ENCODE peak calls at places on chromosomes 6 and 20, in five cellular contexts. W is breast epithelium, G is GM12892, O is transverse colon, Q is HCT116. R is an unnamed sample.

GRCh38 chr6:140320799-140321099 is 946.3 kb upstream of the CITED2 start:
- DNase-seq in W (no peak), G (no peak), O (no peak), Q (no peak), R (no peak)

GRCh38 chr20:36941403-36941835 is 10.1 kb downstream of the SAMHD1 start:
- DNase-seq in W (no peak), G (no peak), O (peak; percentile 12), Q (no peak), R (no peak)

GRCh38 chr20:59822291-59823029 is 111.0 kb downstream of the SYCP2 start:
- DNase-seq in W (peak; percentile 36), G (no peak), O (no peak), Q (no peak), R (peak; percentile 39)

GRCh38 chr20:32294071-32294470 is 16.6 kb downstream of the KIF3B start:
- DNase-seq in W (no peak), G (no peak), O (no peak), Q (no peak), R (no peak)

GRCh38 chr6:115885636-115886366 is 174.9 kb downstream of the FRK start:
- DNase-seq in W (no peak), G (peak; percentile 3), O (no peak), Q (no peak), R (no peak)

GRCh38 chr6:52929321-52930164 is 20.0 kb upstream of the GSTA3 start:
- DNase-seq in W (no peak), G (no peak), O (no peak), Q (peak; percentile 22), R (no peak)

GRCh38 chr20:62485701-62486089 is 9.9 kb upstream of the GATA5 start:
- DNase-seq in W (no peak), G (no peak), O (no peak), Q (no peak), R (no peak)

GRCh38 chr6:72733045-72733444 is 111.2 kb downstream of the KCNQ5 start:
- DNase-seq in W (no peak), G (no peak), O (no peak), Q (no peak), R (no peak)

GRCh38 chr20:17226410-17227198 is at the start of gene PCSK2:
- DNase-seq in W (no peak), G (no peak), O (peak; percentile 12), Q (no peak), R (peak; percentile 51)

GRCh38 chr20:25077610-25078169 is 4.3 kb downstream of the VSX1 start:
- DNase-seq in W (no peak), G (no peak), O (no peak), Q (no peak), R (peak; percentile 82)

GRCh38 chr6:49564552-49564951 is 14.1 kb downstream of the C6orf141 start:
- DNase-seq in W (no peak), G (no peak), O (no peak), Q (no peak), R (no peak)

GRCh38 chr20:48329676-48330644 is 497.8 kb downstream of the PREX1 start:
- DNase-seq in W (no peak), G (no peak), O (no peak), Q (no peak), R (no peak)

GRCh38 chr20:23232679-23233308 is 117.8 kb upstream of the NXT1 start:
- DNase-seq in W (no peak), G (no peak), O (no peak), Q (no peak), R (no peak)

GRCh38 chr6:104943781-104944180 is 13.1 kb upstream of the LIN28B start:
- DNase-seq in W (no peak), G (no peak), O (no peak), Q (peak; percentile 2), R (no peak)

GRCh38 chr20:34022154-34022842 is 28.6 kb downstream of the RALY start:
- DNase-seq in W (no peak), G (peak; percentile 20), O (no peak), Q (peak; percentile 10), R (no peak)

GRCh38 chr20:21048841-21049273 is 57.3 kb downstream of the LINC00237 start:
- DNase-seq in W (no peak), G (peak; percentile 41), O (peak; percentile 28), Q (peak; percentile 28), R (peak; percentile 77)

GRCh38 chr6:14055541-14055940 is 62.0 kb upstream of the CD83 start:
- DNase-seq in W (no peak), G (no peak), O (no peak), Q (no peak), R (no peak)

GRCh38 chr6:31058128-31058894 is 48.0 kb downstream of the MUC22 start:
- DNase-seq in W (no peak), G (no peak), O (no peak), Q (peak; percentile 70), R (no peak)

GRCh38 chr6:127855542-127856159 is 45.2 kb downstream of the THEMIS start:
- DNase-seq in W (no peak), G (no peak), O (no peak), Q (no peak), R (no peak)

GRCh38 chr6:109743739-109744138 is 52.6 kb downstream of the FIG4 start:
- DNase-seq in W (no peak), G (no peak), O (no peak), Q (no peak), R (no peak)

GRCh38 chr20:61803903-61804804 is 261.5 kb downstream of the TAF4 start:
- DNase-seq in W (no peak), G (no peak), O (no peak), Q (no peak), R (peak; percentile 63)

GRCh38 chr6:41705996-41706835 is 29.2 kb downstream of the TFEB start:
- DNase-seq in W (no peak), G (peak; percentile 91), O (peak; percentile 84), Q (no peak), R (peak; percentile 95)

GRCh38 chr6:156057869-156058268 is 602.2 kb upstream of the NOX3 start:
- DNase-seq in W (no peak), G (no peak), O (no peak), Q (no peak), R (no peak)

GRCh38 chr6:89120371-89120770 is 2.5 kb upstream of the SRSF12 start:
- DNase-seq in W (no peak), G (no peak), O (no peak), Q (no peak), R (no peak)

GRCh38 chr20:54190200-54190599 is 16.4 kb upstream of the CYP24A1 start:
- DNase-seq in W (no peak), G (no peak), O (no peak), Q (no peak), R (no peak)

GRCh38 chr6:161618816-161619454 is 345.1 kb upstream of the AGPAT4 start:
- DNase-seq in W (no peak), G (no peak), O (no peak), Q (peak; percentile 10), R (no peak)

GRCh38 chr6:11139051-11139960 is 27.8 kb upstream of the ERVFRD-1 start:
- DNase-seq in W (no peak), G (no peak), O (no peak), Q (no peak), R (no peak)

GRCh38 chr20:1811621-1812498 is 83.3 kb upstream of the SIRPA start:
- DNase-seq in W (no peak), G (no peak), O (no peak), Q (no peak), R (no peak)

GRCh38 chr20:1813674-1814635 is 81.3 kb upstream of the SIRPA start:
- DNase-seq in W (no peak), G (no peak), O (no peak), Q (no peak), R (no peak)

GRCh38 chr20:1810926-1811620 is 84.1 kb upstream of the SIRPA start:
- DNase-seq in W (no peak), G (no peak), O (no peak), Q (no peak), R (no peak)

GRCh38 chr20:1815502-1816085 is 79.6 kb upstream of the SIRPA start:
- DNase-seq in W (no peak), G (no peak), O (no peak), Q (no peak), R (no peak)

GRCh38 chr20:1813101-1813529 is 82.1 kb upstream of the SIRPA start:
- DNase-seq in W (no peak), G (no peak), O (peak; percentile 35), Q (no peak), R (no peak)
- TF ChIP-seq POLR2AphosphoS5 in W (no peak), G (no peak), O (no peak), Q (no peak), R (no peak)

GRCh38 chr20:46706242-46706641 is 3.2 kb upstream of the SLC2A10 start:
- DNase-seq in W (no peak), G (no peak), O (no peak), Q (no peak), R (no peak)
- TF ChIP-seq POLR2A in W (no peak), G (no peak), O (no peak), Q (no peak), R (no peak)

GRCh38 chr6:33450434-33450833 is 3.9 kb upstream of the ZBTB9 start:
- DNase-seq in W (no peak), G (no peak), O (no peak), Q (no peak), R (no peak)

GRCh38 chr6:33451606-33452005 is 2.8 kb upstream of the ZBTB9 start:
- DNase-seq in W (no peak), G (no peak), O (no peak), Q (no peak), R (no peak)

GRCh38 chr6:33453361-33454008 is 891 bp upstream of the ZBTB9 start:
- DNase-seq in W (no peak), G (no peak), O (no peak), Q (no peak), R (no peak)

GRCh38 chr6:33454009-33454946 is at the start of gene ZBTB9:
- DNase-seq in W (peak; percentile 96), G (peak; percentile 99), O (peak; percentile 97), Q (peak; percentile 90), R (peak; percentile 98)

DNA sequence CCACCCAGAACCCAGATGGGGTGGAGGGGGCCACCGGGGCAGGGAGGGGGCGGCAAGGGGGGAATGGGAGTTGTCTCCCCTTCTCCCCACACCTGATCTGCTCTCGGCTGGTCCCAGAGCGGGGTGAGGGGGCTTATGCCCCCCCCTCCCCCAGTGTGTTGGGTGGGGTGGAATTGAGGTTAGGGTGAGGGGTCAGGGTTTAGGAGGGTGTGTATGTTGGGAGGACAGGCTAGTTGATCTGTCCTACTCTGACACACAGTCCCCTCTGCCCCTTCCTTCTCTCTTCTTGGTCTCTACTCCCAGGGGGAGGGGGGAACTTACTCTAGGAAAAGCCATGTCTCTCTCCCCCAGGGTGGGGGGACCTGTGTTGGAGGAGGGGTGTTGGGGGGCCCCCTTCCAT is 1.9 kb upstream of the ZBTB9 start:
- DNase-seq in W (no peak), G (no peak), O (no peak), Q (no peak), R (no peak)
- TF ChIP-seq POLR2AphosphoS5 in W (no peak), G (no peak), O (no peak), Q (no peak), R (no peak)

GRCh38 chr20:4156411-4156810 is 141.1 kb upstream of the RNF24 start:
- DNase-seq in W (no peak), G (no peak), O (no peak), Q (no peak), R (peak; percentile 29)

GRCh38 chr20:4153251-4153650 is 137.9 kb upstream of the RNF24 start:
- DNase-seq in W (peak; percentile 49), G (no peak), O (peak; percentile 32), Q (no peak), R (peak; percentile 50)

GRCh38 chr20:4153661-4154238 is 138.4 kb upstream of the RNF24 start:
- DNase-seq in W (no peak), G (no peak), O (no peak), Q (no peak), R (peak; percentile 62)

GRCh38 chr20:4155953-4156352 is 140.6 kb upstream of the RNF24 start:
- DNase-seq in W (no peak), G (no peak), O (no peak), Q (no peak), R (no peak)

GRCh38 chr20:4154958-4155411 is 139.6 kb upstream of the RNF24 start:
- DNase-seq in W (no peak), G (no peak), O (peak; percentile 52), Q (no peak), R (peak; percentile 81)
- TF ChIP-seq POLR2A in W (no peak), G (no peak), O (no peak), Q (no peak), R (no peak)